ENCODE peak calls at places on chromosomes 13 and 19, in six cellular contexts. A, W, P, G, T and V are unnamed samples.

GRCh38 chr19:46487802-46488445 is 7.7 kb downstream of the PNMA8B start:
- DNase-seq in A (peak), W (peak), P (no peak), G (peak), T (peak), V (peak)

GRCh38 chr19:17560205-17560595 is 4.8 kb downstream of the COLGALT1 start:
- DNase-seq in A (no peak), W (no peak), P (no peak), G (no peak), T (no peak), V (no peak)

GRCh38 chr19:51607920-51608562 is 22.2 kb downstream of the SIGLEC5 start:
- DNase-seq in A (peak), W (no peak), P (peak), G (peak), T (peak), V (no peak)

GRCh38 chr13:37490176-37490575 is 108.4 kb downstream of the POSTN start:
- DNase-seq in A (no peak), W (no peak), P (no peak), G (no peak), T (no peak), V (no peak)

GRCh38 chr19:35211545-35212230 is 16.9 kb downstream of the FAM187B start:
- DNase-seq in A (peak), W (peak), P (no peak), G (peak), T (peak), V (no peak)

GRCh38 chr19:35509018-35509652 is 4.3 kb downstream of the DMKN start:
- DNase-seq in A (no peak), W (peak), P (no peak), G (no peak), T (peak), V (peak)

GRCh38 chr13:80783926-80784325 is 443.0 kb upstream of the SPRY2 start:
- DNase-seq in A (no peak), W (no peak), P (no peak), G (no peak), T (no peak), V (no peak)

GRCh38 chr19:14081797-14082674 is 3.5 kb downstream of the C19orf67 start:
- DNase-seq in A (no peak), W (no peak), P (no peak), G (peak), T (no peak), V (peak)

GRCh38 chr19:30691767-30692516 is 319.8 kb downstream of the ZNF536 start:
- DNase-seq in A (no peak), W (no peak), P (peak), G (peak), T (no peak), V (no peak)

GRCh38 chr13:48304132-48304876 is 753 bp downstream of the RB1 start:
- DNase-seq in A (no peak), W (no peak), P (no peak), G (no peak), T (no peak), V (peak)

GRCh38 chr19:47417746-47418594 is 1.4 kb downstream of the MEIS3 start:
- DNase-seq in A (no peak), W (no peak), P (no peak), G (no peak), T (no peak), V (no peak)

GRCh38 chr13:49238621-49239020 is 9.1 kb upstream of the CDADC1 start:
- DNase-seq in A (no peak), W (no peak), P (no peak), G (no peak), T (no peak), V (no peak)

GRCh38 chr19:52786078-52786463 is 520 bp downstream of the ZNF600 start:
- DNase-seq in A (no peak), W (no peak), P (no peak), G (no peak), T (no peak), V (no peak)

GRCh38 chr13:109700176-109700575 is 86.2 kb downstream of the IRS2 start:
- DNase-seq in A (no peak), W (no peak), P (peak), G (peak), T (no peak), V (no peak)

GRCh38 chr13:103178986-103179695 is 112.9 kb upstream of the SLC10A2 start:
- DNase-seq in A (no peak), W (no peak), P (peak), G (no peak), T (no peak), V (no peak)

GRCh38 chr19:41705393-41706174 is 2.8 kb upstream of the CEACAM5 start:
- DNase-seq in A (peak), W (no peak), P (no peak), G (no peak), T (peak), V (no peak)

GRCh38 chr13:25738342-25738771 is 313.5 kb downstream of the SHISA2 start:
- DNase-seq in A (no peak), W (no peak), P (peak), G (no peak), T (no peak), V (no peak)